ENCODE peak calls at places on chromosome 20, in six cellular contexts. X, Z, E, B, R and P are unnamed samples.

GRCh38 chr20:54116550-54117235 is 46.3 kb upstream of the BCAS1 start:
- DNase-seq in X (no peak), Z (no peak), E (no peak), B (no peak), R (no peak), P (no peak)

GRCh38 chr20:24963672-24964517 is 14.8 kb downstream of the CST7 start:
- DNase-seq in X (no peak), Z (no peak), E (no peak), B (no peak), R (no peak), P (peak; percentile 29)

GRCh38 chr20:14707026-14707680 is 369.7 kb upstream of the FLRT3 start:
- DNase-seq in X (no peak), Z (no peak), E (no peak), B (no peak), R (no peak), P (no peak)

GRCh38 chr20:36391456-36391855 is 85.3 kb downstream of the DLGAP4 start:
- DNase-seq in X (no peak), Z (no peak), E (no peak), B (no peak), R (no peak), P (no peak)

GRCh38 chr20:16260911-16261310 is 312.3 kb downstream of the KIF16B start:
- DNase-seq in X (no peak), Z (no peak), E (no peak), B (no peak), R (no peak), P (no peak)

GRCh38 chr20:59006864-59007757 is at the start of gene CTSZ:
- DNase-seq in X (peak; percentile 79), Z (peak; percentile 30), E (no peak), B (peak; percentile 44), R (peak; percentile 44), P (peak; percentile 88)

GRCh38 chr20:20860078-20860806 is 147.8 kb upstream of the RALGAPA2 start:
- DNase-seq in X (peak; percentile 86), Z (peak; percentile 85), E (peak; percentile 87), B (peak; percentile 60), R (peak; percentile 63), P (peak; percentile 90)

GRCh38 chr20:11266571-11266970 is 592.8 kb upstream of the JAG1 start:
- DNase-seq in X (no peak), Z (no peak), E (no peak), B (no peak), R (no peak), P (no peak)

GRCh38 chr20:10659651-10660601 is 13.9 kb downstream of the JAG1 start:
- DNase-seq in X (no peak), Z (no peak), E (peak; percentile 48), B (no peak), R (no peak), P (peak; percentile 77)

GRCh38 chr20:61042501-61043385 is 209.3 kb upstream of the CDH4 start:
- DNase-seq in X (no peak), Z (no peak), E (no peak), B (no peak), R (no peak), P (no peak)

GRCh38 chr20:36361406-36361805 is 55.3 kb downstream of the DLGAP4 start:
- DNase-seq in X (no peak), Z (no peak), E (no peak), B (no peak), R (no peak), P (no peak)

GRCh38 chr20:9617062-9617461 is 102.7 kb downstream of the LAMP5 start:
- DNase-seq in X (peak; percentile 25), Z (no peak), E (peak; percentile 67), B (peak; percentile 9), R (peak; percentile 43), P (peak; percentile 68)

GRCh38 chr20:5844063-5844681 is 94.0 kb downstream of the SHLD1 start:
- DNase-seq in X (no peak), Z (no peak), E (peak; percentile 56), B (peak; percentile 56), R (no peak), P (no peak)

GRCh38 chr20:417801-418342 is 9.8 kb downstream of the RBCK1 start:
- DNase-seq in X (no peak), Z (no peak), E (no peak), B (no peak), R (no peak), P (no peak)

GRCh38 chr20:43446361-43446879 is 11.3 kb upstream of the SRSF6 start:
- DNase-seq in X (no peak), Z (no peak), E (no peak), B (no peak), R (no peak), P (no peak)

GRCh38 chr20:46190796-46191540 is 72.9 kb downstream of the CD40 start:
- DNase-seq in X (no peak), Z (no peak), E (no peak), B (no peak), R (no peak), P (no peak)

GRCh38 chr20:55067158-55067825 is 591.9 kb downstream of the DOK5 start:
- DNase-seq in X (no peak), Z (no peak), E (no peak), B (no peak), R (no peak), P (no peak)

GRCh38 chr20:24918579-24919566 is 30.2 kb upstream of the CST7 start:
- DNase-seq in X (no peak), Z (no peak), E (no peak), B (no peak), R (no peak), P (no peak)

GRCh38 chr20:8218861-8219260 is 86.8 kb downstream of the PLCB1 start:
- DNase-seq in X (no peak), Z (no peak), E (no peak), B (no peak), R (no peak), P (no peak)

GRCh38 chr20:6104493-6105188 is 18.2 kb downstream of the FERMT1 start:
- DNase-seq in X (peak; percentile 31), Z (no peak), E (no peak), B (no peak), R (no peak), P (no peak)

GRCh38 chr20:58717278-58718091 is 24.9 kb downstream of the NPEPL1 start:
- DNase-seq in X (peak; percentile 7), Z (no peak), E (no peak), B (no peak), R (no peak), P (no peak)

GRCh38 chr20:32970973-32971300 is 33.3 kb downstream of the SUN5 start:
- DNase-seq in X (no peak), Z (no peak), E (no peak), B (no peak), R (no peak), P (no peak)
- H3K4me3 ChIP-seq in X (no peak overlapping the region), Z (no peak overlapping the region), E (no peak overlapping the region), B (peak overlapping the region; percentile 75), R (no peak overlapping the region), P (no peak overlapping the region)

DNA sequence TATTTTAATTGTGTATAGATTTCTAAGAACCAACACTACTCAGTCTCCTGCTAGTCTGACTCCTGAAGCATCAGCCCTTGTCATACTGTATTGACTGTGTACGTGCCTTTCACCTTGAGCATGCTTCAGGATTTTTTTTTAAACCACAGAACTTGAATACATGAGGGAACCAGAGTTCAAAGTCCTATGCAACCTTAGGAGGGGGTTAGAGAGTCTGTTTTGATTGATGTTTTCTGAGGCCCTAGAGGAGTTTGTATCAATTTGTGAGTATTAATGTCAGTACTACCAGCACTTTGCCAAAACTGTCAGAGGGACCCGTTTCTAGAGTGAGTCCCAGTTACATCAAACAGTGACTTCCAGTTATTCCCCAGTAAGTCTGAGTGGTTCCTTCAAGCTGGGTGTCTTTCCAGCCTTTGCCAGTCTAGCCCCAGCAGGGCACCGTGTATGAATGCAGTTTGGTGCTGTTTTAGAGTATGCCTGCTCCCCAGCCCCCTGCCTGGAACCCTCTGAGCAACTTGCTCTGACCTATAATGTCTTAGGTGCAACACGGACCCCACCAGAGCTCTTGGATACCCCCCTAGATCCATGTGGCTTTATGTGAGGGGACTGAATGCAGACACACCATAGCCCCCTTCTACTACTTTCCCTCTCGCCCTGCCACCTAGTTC is 8.5 kb downstream of the TP53INP2 start:
- DNase-seq in X (no peak), Z (no peak), E (peak; percentile 92), B (no peak), R (no peak), P (no peak)
- H3K36me3 ChIP-seq in X (peaks cover 55% of the 10 kb centered on the region), Z (no peaks in the 10 kb centered on the region), E (peaks cover 16% of the 10 kb centered on the region), B (peaks cover 3% of the 10 kb centered on the region), R (no peaks in the 10 kb centered on the region), P (peaks cover 43% of the 10 kb centered on the region)

GRCh38 chr20:34522969-34523871 is 7.0 kb downstream of the DYNLRB1 start:
- DNase-seq in X (peak; percentile 60), Z (no peak), E (peak; percentile 83), B (peak; percentile 28), R (peak; percentile 19), P (no peak)
- H3K4me3 ChIP-seq in X (no peak overlapping the region), Z (no peak overlapping the region), E (no peak overlapping the region), B (no peak overlapping the region), R (no peak overlapping the region), P (no peak overlapping the region)

GRCh38 chr20:2654831-2655230 is 2.4 kb downstream of the NOP56 start:
- DNase-seq in X (no peak), Z (no peak), E (no peak), B (no peak), R (no peak), P (no peak)
- H3K36me3 ChIP-seq in X (peaks cover 65% of the 10 kb centered on the region), Z (peaks cover 46% of the 10 kb centered on the region), E (peaks cover 62% of the 10 kb centered on the region), B (peaks cover 58% of the 10 kb centered on the region), R (peaks cover 21% of the 10 kb centered on the region), P (peaks cover 62% of the 10 kb centered on the region)

GRCh38 chr20:31515072-31515774 is 981 bp downstream of the HM13 start:
- DNase-seq in X (no peak), Z (no peak), E (no peak), B (no peak), R (no peak), P (no peak)

GRCh38 chr20:31517373-31517772 is 3.1 kb downstream of the HM13 start:
- DNase-seq in X (peak; percentile 49), Z (no peak), E (peak; percentile 91), B (no peak), R (peak; percentile 75), P (no peak)

GRCh38 chr20:31515775-31516107 is 1.5 kb downstream of the HM13 start:
- DNase-seq in X (no peak), Z (no peak), E (no peak), B (no peak), R (peak; percentile 32), P (no peak)

GRCh38 chr20:31516651-31517050 is 2.4 kb downstream of the HM13 start:
- DNase-seq in X (no peak), Z (no peak), E (no peak), B (no peak), R (no peak), P (no peak)

GRCh38 chr20:31516166-31516565 is 1.9 kb downstream of the HM13 start:
- DNase-seq in X (no peak), Z (no peak), E (no peak), B (no peak), R (no peak), P (no peak)
- H3K4me3 ChIP-seq in X (peak overlapping the region; percentile 99), Z (peak overlapping the region; percentile 85), E (peak overlapping the region; percentile 83), B (peak overlapping the region; percentile 88), R (peak overlapping the region; percentile 98), P (peak overlapping the region; percentile 100)

GRCh38 chr20:18543216-18543615 is 24.0 kb upstream of the SMIM26 start:
- DNase-seq in X (no peak), Z (no peak), E (no peak), B (no peak), R (no peak), P (no peak)
- H3K36me3 ChIP-seq in X (peaks cover 91% of the 10 kb centered on the region), Z (no peaks in the 10 kb centered on the region), E (peaks cover 81% of the 10 kb centered on the region), B (peaks cover 80% of the 10 kb centered on the region), R (peaks cover 15% of the 10 kb centered on the region), P (peaks cover 91% of the 10 kb centered on the region)